ENCODE peak calls at places on chromosomes 4 and X, in eight cellular contexts. C is activated T-cell treated with anti-CD3 and anti-CD28 coated beads for 24 hours; P is NCI-H2081 treated with DMSO at 0.1 percent for 48 hours; N is CD4-positive, alpha-beta T cell; J is GM04504; S is NCI-H1105; U is NCI-H748 treated with DMSO at 0.1 percent for 48 hours; L is HFF-Myc. D is an unnamed sample.

GRCh38 chr4:158172558-158173258 is at the start of gene GASK1B:
- DNase-seq in C (no peak), P (no peak), N (no peak), J (no peak), S (peak; percentile 19), U (peak; percentile 21), L (peak; percentile 51), D (peak; percentile 16)

GRCh38 chr4:156638925-156639605 is 332.5 kb downstream of the PDGFC start:
- DNase-seq in C (no peak), P (no peak), N (no peak), J (no peak), S (no peak), U (no peak), L (no peak), D (peak; percentile 78)

GRCh38 chrX:45070116-45071007 is 130.3 kb downstream of the DIPK2B start:
- DNase-seq in C (no peak), P (no peak), N (no peak), J (peak; percentile 35), S (no peak), U (peak; percentile 16), L (peak; percentile 14), D (peak; percentile 34)

GRCh38 chrX:13087322-13088154 is 43.1 kb upstream of the FAM9C start:
- DNase-seq in C (no peak), P (no peak), N (peak; percentile 61), J (no peak), S (no peak), U (no peak), L (no peak), D (no peak)

GRCh38 chrX:135425566-135425965 is 3.8 kb downstream of the SMIM10L2A start:
- DNase-seq in C (no peak), P (no peak), N (no peak), J (no peak), S (no peak), U (no peak), L (no peak), D (no peak)

GRCh38 chrX:54785901-54786300 is 12.2 kb downstream of the ITIH6 start:
- DNase-seq in C (no peak), P (no peak), N (no peak), J (no peak), S (no peak), U (no peak), L (no peak), D (no peak)

GRCh38 chr4:139234258-139234657 is 45.8 kb downstream of the MGARP start:
- DNase-seq in C (no peak), P (no peak), N (no peak), J (no peak), S (no peak), U (no peak), L (no peak), D (peak; percentile 42)

GRCh38 chrX:16930392-16930791 is 16.1 kb upstream of the REPS2 start:
- DNase-seq in C (no peak), P (no peak), N (no peak), J (no peak), S (no peak), U (no peak), L (no peak), D (no peak)

GRCh38 chrX:8738588-8739189 is 6.8 kb upstream of the ANOS1 start:
- DNase-seq in C (peak; percentile 3), P (no peak), N (peak; percentile 5), J (no peak), S (peak; percentile 42), U (peak; percentile 17), L (no peak), D (peak; percentile 59)

GRCh38 chr4:155419266-155419665 is 42.5 kb upstream of the MAP9 start:
- DNase-seq in C (no peak), P (no peak), N (no peak), J (no peak), S (no peak), U (no peak), L (no peak), D (no peak)

GRCh38 chrX:153371256-153371655 is 29.9 kb downstream of the PNMA6E start:
- DNase-seq in C (no peak), P (no peak), N (no peak), J (no peak), S (no peak), U (no peak), L (no peak), D (no peak)